ENCODE peak calls at places on chromosomes 4 and X, in five cellular contexts. One of them, this sample, is unnamed.

GRCh38 chr4:45931151-45931550 is 192.7 kb downstream of the GABRG1 start:
- DNase-seq in stimulated activated naive CD8-positive, alpha-beta T cell treated with anti-CD3 and anti-CD28 coated beads, Interleukin-15, Interleukin-2, amounts not matched to agents 100 U/mL and 50 U/mL, for 24 hours: no peak
- DNase-seq in lower lobe of right lung: no peak
- DNase-seq in NCI-H2081: no peak
- DNase-seq in heart left ventricle: no peak
- DNase-seq in this sample: no peak

GRCh38 chr4:54036184-54036583 is 28.2 kb downstream of the CHIC2 start:
- DNase-seq in NCI-H2081: no peak
- DNase-seq in heart left ventricle: no peak
- DNase-seq in lower lobe of right lung: no peak
- DNase-seq in stimulated activated naive CD8-positive, alpha-beta T cell treated with anti-CD3 and anti-CD28 coated beads, Interleukin-15, Interleukin-2, amounts not matched to agents 100 U/mL and 50 U/mL, for 24 hours: no peak
- DNase-seq in this sample: no peak

GRCh38 chr4:144338834-144339233 is 198.3 kb upstream of the GYPA start:
- DNase-seq in heart left ventricle: no peak
- DNase-seq in lower lobe of right lung: no peak
- DNase-seq in stimulated activated naive CD8-positive, alpha-beta T cell treated with anti-CD3 and anti-CD28 coated beads, Interleukin-15, Interleukin-2, amounts not matched to agents 100 U/mL and 50 U/mL, for 24 hours: no peak
- DNase-seq in NCI-H2081: no peak
- DNase-seq in this sample: no peak

GRCh38 chrX:14398725-14399124 is 130.6 kb upstream of the GLRA2 start:
- DNase-seq in NCI-H2081: no peak
- DNase-seq in lower lobe of right lung: no peak
- DNase-seq in heart left ventricle: no peak
- DNase-seq in stimulated activated naive CD8-positive, alpha-beta T cell treated with anti-CD3 and anti-CD28 coated beads, Interleukin-15, Interleukin-2, amounts not matched to agents 100 U/mL and 50 U/mL, for 24 hours: no peak
- DNase-seq in this sample: no peak

GRCh38 chrX:8191022-8191421 is 20.0 kb upstream of the VCX2 start:
- DNase-seq in lower lobe of right lung: peak; percentile 46
- DNase-seq in stimulated activated naive CD8-positive, alpha-beta T cell treated with anti-CD3 and anti-CD28 coated beads, Interleukin-15, Interleukin-2, amounts not matched to agents 100 U/mL and 50 U/mL, for 24 hours: no peak
- DNase-seq in heart left ventricle: no peak
- DNase-seq in NCI-H2081: no peak
- DNase-seq in this sample: no peak

GRCh38 chr4:153326513-153326912 is 18.0 kb upstream of the MND1 start:
- DNase-seq in heart left ventricle: no peak
- DNase-seq in NCI-H2081: no peak
- DNase-seq in lower lobe of right lung: no peak
- DNase-seq in stimulated activated naive CD8-positive, alpha-beta T cell treated with anti-CD3 and anti-CD28 coated beads, Interleukin-15, Interleukin-2, amounts not matched to agents 100 U/mL and 50 U/mL, for 24 hours: no peak
- DNase-seq in this sample: no peak

GRCh38 chr4:141652161-141652778 is 15.9 kb downstream of the IL15 start:
- DNase-seq in heart left ventricle: no peak
- DNase-seq in stimulated activated naive CD8-positive, alpha-beta T cell treated with anti-CD3 and anti-CD28 coated beads, Interleukin-15, Interleukin-2, amounts not matched to agents 100 U/mL and 50 U/mL, for 24 hours: no peak
- DNase-seq in lower lobe of right lung: no peak
- DNase-seq in NCI-H2081: no peak
- DNase-seq in this sample: no peak

GRCh38 chrX:45129055-45129454 is 71.6 kb downstream of the DIPK2B start:
- DNase-seq in lower lobe of right lung: no peak
- DNase-seq in stimulated activated naive CD8-positive, alpha-beta T cell treated with anti-CD3 and anti-CD28 coated beads, Interleukin-15, Interleukin-2, amounts not matched to agents 100 U/mL and 50 U/mL, for 24 hours: no peak
- DNase-seq in NCI-H2081: no peak
- DNase-seq in heart left ventricle: no peak
- DNase-seq in this sample: no peak

GRCh38 chrX:75067931-75068330 is 88.2 kb downstream of the ABCB7 start:
- DNase-seq in NCI-H2081: no peak
- DNase-seq in stimulated activated naive CD8-positive, alpha-beta T cell treated with anti-CD3 and anti-CD28 coated beads, Interleukin-15, Interleukin-2, amounts not matched to agents 100 U/mL and 50 U/mL, for 24 hours: no peak
- DNase-seq in heart left ventricle: no peak
- DNase-seq in lower lobe of right lung: no peak
- DNase-seq in this sample: no peak

GRCh38 chr4:56696056-56696455 is 15.0 kb upstream of the HOPX start:
- DNase-seq in NCI-H2081: no peak
- DNase-seq in heart left ventricle: no peak
- DNase-seq in lower lobe of right lung: no peak
- DNase-seq in stimulated activated naive CD8-positive, alpha-beta T cell treated with anti-CD3 and anti-CD28 coated beads, Interleukin-15, Interleukin-2, amounts not matched to agents 100 U/mL and 50 U/mL, for 24 hours: no peak
- DNase-seq in this sample: no peak

GRCh38 chr4:7186081-7186480 is 6.3 kb upstream of the SORCS2 start:
- DNase-seq in NCI-H2081: no peak
- DNase-seq in heart left ventricle: no peak
- DNase-seq in lower lobe of right lung: peak; percentile 41
- DNase-seq in stimulated activated naive CD8-positive, alpha-beta T cell treated with anti-CD3 and anti-CD28 coated beads, Interleukin-15, Interleukin-2, amounts not matched to agents 100 U/mL and 50 U/mL, for 24 hours: peak; percentile 25
- DNase-seq in this sample: no peak

GRCh38 chr4:30716671-30717207 is 3.4 kb upstream of the PCDH7 start:
- DNase-seq in NCI-H2081: no peak
- DNase-seq in lower lobe of right lung: no peak
- DNase-seq in heart left ventricle: no peak
- DNase-seq in stimulated activated naive CD8-positive, alpha-beta T cell treated with anti-CD3 and anti-CD28 coated beads, Interleukin-15, Interleukin-2, amounts not matched to agents 100 U/mL and 50 U/mL, for 24 hours: no peak
- DNase-seq in this sample: no peak

GRCh38 chr4:181670506-181670905 is 572.7 kb upstream of the TENM3 start:
- DNase-seq in NCI-H2081: no peak
- DNase-seq in stimulated activated naive CD8-positive, alpha-beta T cell treated with anti-CD3 and anti-CD28 coated beads, Interleukin-15, Interleukin-2, amounts not matched to agents 100 U/mL and 50 U/mL, for 24 hours: no peak
- DNase-seq in heart left ventricle: no peak
- DNase-seq in lower lobe of right lung: no peak
- DNase-seq in this sample: no peak

GRCh38 chrX:72306085-72306801 is 529 bp upstream of the CITED1 start:
- DNase-seq in lower lobe of right lung: no peak
- DNase-seq in heart left ventricle: no peak
- DNase-seq in NCI-H2081: no peak
- DNase-seq in stimulated activated naive CD8-positive, alpha-beta T cell treated with anti-CD3 and anti-CD28 coated beads, Interleukin-15, Interleukin-2, amounts not matched to agents 100 U/mL and 50 U/mL, for 24 hours: no peak
- DNase-seq in this sample: no peak

GRCh38 chrX:149493567-149494562 is 11.2 kb downstream of the IDS start:
- DNase-seq in lower lobe of right lung: no peak
- DNase-seq in NCI-H2081: no peak
- DNase-seq in stimulated activated naive CD8-positive, alpha-beta T cell treated with anti-CD3 and anti-CD28 coated beads, Interleukin-15, Interleukin-2, amounts not matched to agents 100 U/mL and 50 U/mL, for 24 hours: no peak
- DNase-seq in heart left ventricle: peak; percentile 60
- DNase-seq in this sample: no peak

GRCh38 chrX:130680164-130681035 is 222.6 kb downstream of the ENOX2 start:
- DNase-seq in NCI-H2081: no peak
- DNase-seq in stimulated activated naive CD8-positive, alpha-beta T cell treated with anti-CD3 and anti-CD28 coated beads, Interleukin-15, Interleukin-2, amounts not matched to agents 100 U/mL and 50 U/mL, for 24 hours: no peak
- DNase-seq in lower lobe of right lung: no peak
- DNase-seq in heart left ventricle: no peak
- DNase-seq in this sample: no peak

GRCh38 chrX:56733459-56734046 is 4.5 kb downstream of the NBDY start:
- DNase-seq in stimulated activated naive CD8-positive, alpha-beta T cell treated with anti-CD3 and anti-CD28 coated beads, Interleukin-15, Interleukin-2, amounts not matched to agents 100 U/mL and 50 U/mL, for 24 hours: peak; percentile 56
- DNase-seq in lower lobe of right lung: no peak
- DNase-seq in heart left ventricle: peak; percentile 54
- DNase-seq in NCI-H2081: peak; percentile 51
- DNase-seq in this sample: peak; percentile 15

GRCh38 chrX:66914082-66914481 is 275.2 kb upstream of the EDA2R start:
- DNase-seq in stimulated activated naive CD8-positive, alpha-beta T cell treated with anti-CD3 and anti-CD28 coated beads, Interleukin-15, Interleukin-2, amounts not matched to agents 100 U/mL and 50 U/mL, for 24 hours: no peak
- DNase-seq in heart left ventricle: no peak
- DNase-seq in NCI-H2081: no peak
- DNase-seq in lower lobe of right lung: no peak
- DNase-seq in this sample: no peak

GRCh38 chr4:102554482-102554881 is 53.3 kb downstream of the NFKB1 start:
- DNase-seq in stimulated activated naive CD8-positive, alpha-beta T cell treated with anti-CD3 and anti-CD28 coated beads, Interleukin-15, Interleukin-2, amounts not matched to agents 100 U/mL and 50 U/mL, for 24 hours: no peak
- DNase-seq in heart left ventricle: peak; percentile 71
- DNase-seq in lower lobe of right lung: no peak
- DNase-seq in NCI-H2081: no peak
- DNase-seq in this sample: no peak

GRCh38 chr4:14361084-14361483 is 641.2 kb upstream of the CPEB2 start:
- DNase-seq in NCI-H2081: no peak
- DNase-seq in heart left ventricle: no peak
- DNase-seq in stimulated activated naive CD8-positive, alpha-beta T cell treated with anti-CD3 and anti-CD28 coated beads, Interleukin-15, Interleukin-2, amounts not matched to agents 100 U/mL and 50 U/mL, for 24 hours: no peak
- DNase-seq in lower lobe of right lung: no peak
- DNase-seq in this sample: no peak

GRCh38 chr4:12679217-12679616 is 804.9 kb downstream of the RAB28 start:
- DNase-seq in heart left ventricle: no peak
- DNase-seq in lower lobe of right lung: no peak
- DNase-seq in stimulated activated naive CD8-positive, alpha-beta T cell treated with anti-CD3 and anti-CD28 coated beads, Interleukin-15, Interleukin-2, amounts not matched to agents 100 U/mL and 50 U/mL, for 24 hours: no peak
- DNase-seq in NCI-H2081: no peak
- DNase-seq in this sample: no peak

GRCh38 chrX:15344106-15344505 is 8.8 kb upstream of the PIGA start:
- DNase-seq in NCI-H2081: no peak
- DNase-seq in heart left ventricle: no peak
- DNase-seq in lower lobe of right lung: no peak
- DNase-seq in stimulated activated naive CD8-positive, alpha-beta T cell treated with anti-CD3 and anti-CD28 coated beads, Interleukin-15, Interleukin-2, amounts not matched to agents 100 U/mL and 50 U/mL, for 24 hours: no peak
- DNase-seq in this sample: no peak

GRCh38 chr4:108395786-108396185 is 224.6 kb upstream of the RPL34 start:
- DNase-seq in NCI-H2081: no peak
- DNase-seq in lower lobe of right lung: no peak
- DNase-seq in heart left ventricle: no peak
- DNase-seq in stimulated activated naive CD8-positive, alpha-beta T cell treated with anti-CD3 and anti-CD28 coated beads, Interleukin-15, Interleukin-2, amounts not matched to agents 100 U/mL and 50 U/mL, for 24 hours: no peak
- DNase-seq in this sample: no peak

This sample was measured in progenitor cell of endocrine pancreas.